ENCODE peak calls at places on chromosomes 13 and 19, in nine cellular contexts. D is gastrocnemius medialis, J is endothelial cell of umbilical vein, Y is right lobe of liver, H is erythroblast, F is upper lobe of left lung, Z is breast epithelium, I is ovary, A is suprapubic skin. V is an unnamed sample.

GRCh38 chr19:49906879-49907564 is 10.3 kb upstream of the IL4I1 start:
- DNase-seq in F (no peak), Z (no peak), A (no peak), Y (no peak), J (no peak), H (no peak), I (no peak), D (no peak), V (no peak)

GRCh38 chr13:25731037-25731436 is 320.8 kb downstream of the SHISA2 start:
- DNase-seq in A (no peak), F (no peak), D (no peak), H (no peak), Z (no peak), I (no peak), Y (no peak), J (no peak), V (no peak)

GRCh38 chr19:15252398-15253018 is 20.3 kb upstream of the EPHX3 start:
- DNase-seq in F (no peak), D (no peak), Z (no peak), Y (no peak), J (peak), A (no peak), I (no peak), H (peak), V (peak)

GRCh38 chr19:752652-753517 is 2.0 kb downstream of the MISP start:
- DNase-seq in H (no peak), I (peak), J (no peak), Z (no peak), Y (no peak), F (peak), D (peak), A (no peak), V (peak)

GRCh38 chr19:1807695-1808394 is 4.2 kb downstream of the ATP8B3 start:
- DNase-seq in J (no peak), H (no peak), Z (no peak), A (no peak), I (no peak), Y (no peak), D (no peak), F (no peak), V (no peak)

GRCh38 chr13:28659611-28659970 is 661 bp downstream of the POMP start:
- DNase-seq in I (no peak), F (no peak), H (peak), J (peak), A (no peak), Z (no peak), D (no peak), Y (no peak), V (no peak)

GRCh38 chr19:45817725-45818301 is 2.7 kb upstream of the RSPH6A start:
- DNase-seq in F (no peak), Y (no peak), Z (peak), J (no peak), D (no peak), A (no peak), I (no peak), H (no peak), V (no peak)

GRCh38 chr13:24161010-24161775 is 673 bp downstream of the SPATA13 start:
- DNase-seq in D (no peak), J (peak), Y (peak), A (no peak), Z (no peak), F (no peak), I (peak), H (peak), V (no peak)

GRCh38 chr19:18559685-18560084 is 2.0 kb downstream of the KXD1 start:
- DNase-seq in I (no peak), H (no peak), Y (no peak), J (no peak), Z (no peak), D (no peak), F (no peak), A (no peak), V (no peak)

GRCh38 chr13:72567566-72567965 is 159.9 kb downstream of the MZT1 start:
- DNase-seq in H (no peak), A (no peak), J (no peak), Y (no peak), I (no peak), Z (no peak), D (no peak), F (no peak), V (no peak)

GRCh38 chr19:18389736-18390074 is 3.7 kb downstream of the GDF15 start:
- DNase-seq in J (no peak), D (no peak), A (no peak), Y (no peak), Z (no peak), H (peak), F (no peak), I (no peak), V (no peak)

GRCh38 chr13:18232994-18233782 is 948.4 kb downstream of the TUBA3C start:
- DNase-seq in Y (no peak), A (no peak), D (no peak), J (no peak), H (no peak), Z (no peak), F (no peak), I (no peak), V (no peak)

GRCh38 chr19:56110515-56111448 is 10.3 kb downstream of the ZNF787 start:
- DNase-seq in I (peak), Z (no peak), J (peak), F (peak), Y (peak), D (no peak), H (peak), A (no peak), V (peak)

GRCh38 chr19:46147791-46148288 is at the start of gene IGFL2:
- DNase-seq in F (no peak), D (no peak), A (no peak), I (no peak), J (no peak), H (peak), Z (no peak), Y (no peak), V (no peak)

GRCh38 chr19:42290523-42291436 is 11.2 kb upstream of the PRR19 start:
- DNase-seq in D (no peak), I (no peak), Y (peak), Z (no peak), A (no peak), H (peak), F (no peak), J (peak), V (no peak)

DNA sequence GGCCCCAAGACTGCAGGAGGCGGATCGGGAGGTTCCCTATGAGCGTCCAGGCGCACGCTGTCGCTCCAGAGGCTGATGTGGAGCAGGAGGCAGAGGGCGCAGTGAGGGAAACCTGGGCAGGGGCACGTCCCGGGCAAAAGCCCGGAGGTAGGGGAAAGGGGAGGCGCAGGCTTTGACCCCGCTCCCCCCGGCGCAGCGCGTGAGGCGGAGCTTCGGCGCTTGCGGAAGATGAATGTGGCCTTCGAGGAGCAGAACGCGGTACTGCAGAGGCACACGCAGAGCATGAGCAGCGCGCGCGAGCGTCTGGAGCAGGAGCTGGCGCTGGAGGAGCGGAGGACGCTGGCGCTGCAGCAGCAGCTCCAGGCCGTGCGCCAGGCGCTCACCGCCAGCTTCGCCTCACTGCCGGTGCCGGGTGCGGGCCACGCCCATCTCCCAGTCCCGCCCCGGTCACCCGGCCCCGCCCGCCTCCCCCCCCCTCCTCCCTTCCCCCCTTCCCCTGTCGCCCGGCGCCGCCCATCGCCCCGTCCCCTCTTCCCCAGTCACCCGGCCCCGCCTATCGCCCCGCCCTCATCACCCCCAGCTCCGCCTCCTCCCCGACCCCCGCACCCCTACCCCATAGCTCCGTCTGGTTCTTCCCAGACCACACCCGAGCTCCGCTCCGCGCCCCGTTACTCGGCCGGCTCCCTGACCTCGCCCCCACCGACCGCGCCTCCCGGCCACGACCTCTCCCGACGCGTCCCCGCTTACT is 4.1 kb downstream of the HMG20B start:
- DNase-seq in D (no peak), F (no peak), Y (no peak), A (no peak), H (peak), Z (no peak), I (peak), J (peak), V (no peak)
- TF ChIP-seq POLR2A in D (no peak), F (no peak), Y (no peak), A (no peak), H (no peak), Z (no peak), I (no peak), J (no peak), V (no peak)

GRCh38 chr19:47600246-47601179 is 8.4 kb upstream of the BICRA start:
- DNase-seq in J (peak), H (peak), F (peak), Y (peak), D (peak), I (peak), A (peak), Z (peak), V (peak)
- TF ChIP-seq POLR2A in J (peak), H (peak), F (no peak), Y (peak), D (peak), I (peak), A (peak), Z (peak), V (peak)

GRCh38 chr19:34172661-34173144 is 399 bp downstream of the LSM14A start:
- DNase-seq in Y (no peak), J (no peak), Z (no peak), D (peak), A (no peak), I (no peak), F (peak), H (no peak), V (peak)

GRCh38 chr19:34176581-34176980 is 4.3 kb downstream of the LSM14A start:
- DNase-seq in A (no peak), J (no peak), Y (no peak), Z (no peak), I (no peak), H (no peak), F (no peak), D (no peak), V (no peak)

GRCh38 chr19:34171877-34172660 is at the start of gene LSM14A:
- DNase-seq in J (peak), A (peak), Z (peak), D (peak), H (peak), I (peak), F (peak), Y (peak), V (peak)

GRCh38 chr19:34171539-34171876 is 796 bp upstream of the LSM14A start:
- DNase-seq in A (no peak), Z (no peak), I (no peak), H (no peak), J (no peak), F (no peak), D (no peak), Y (no peak), V (peak)

GRCh38 chr19:34173145-34173956 is 1.0 kb downstream of the LSM14A start:
- DNase-seq in Y (peak), A (no peak), F (peak), D (no peak), J (peak), Z (peak), I (peak), H (peak), V (peak)
- TF ChIP-seq POLR2A in Y (peak), A (no peak), F (no peak), D (no peak), J (no peak), Z (no peak), I (no peak), H (no peak), V (no peak)

DNA sequence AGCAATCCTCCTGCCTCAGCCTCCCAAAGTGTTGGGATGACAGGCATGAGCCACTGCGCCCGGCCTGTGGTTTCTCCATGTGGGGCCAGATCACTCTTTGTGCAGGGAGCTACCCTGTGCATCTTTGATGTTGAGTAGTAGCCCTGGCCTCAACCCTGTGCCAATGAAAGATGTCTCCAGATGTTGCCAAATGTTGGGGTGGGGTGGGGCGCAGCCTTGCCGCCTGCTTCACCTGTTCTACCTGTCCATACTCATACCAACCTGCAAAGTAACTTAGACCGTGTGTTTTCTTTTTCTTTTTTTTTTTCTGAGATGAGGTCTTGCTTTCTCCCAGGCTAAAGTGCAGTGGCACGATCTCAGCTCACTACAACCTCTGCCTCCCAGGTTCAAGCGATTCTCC is 20.9 kb downstream of the IER2 start:
- DNase-seq in D (no peak), Y (no peak), H (no peak), A (no peak), Z (no peak), J (no peak), I (no peak), F (no peak), V (no peak)
- TF ChIP-seq POLR2A in D (no peak), Y (no peak), H (no peak), A (no peak), Z (no peak), J (no peak), I (no peak), F (no peak), V (no peak)

GRCh38 chr19:54905908-54906511 is at the start of gene NCR1:
- DNase-seq in I (no peak), H (no peak), F (peak), Y (no peak), Z (no peak), J (peak), A (no peak), D (no peak), V (no peak)
- TF ChIP-seq POLR2A in I (no peak), H (no peak), F (no peak), Y (no peak), Z (no peak), J (no peak), A (no peak), D (no peak), V (no peak)

V was measured in H54.